ENCODE peak calls at places on chromosomes 11 and 22, in four cellular contexts. U is K562, M is HCT116, Y is GM12878. I is an unnamed sample.

GRCh38 chr22:45842141-45842831 is 134.7 kb downstream of the WNT7B start:
- DNase-seq in Y (no peak), U (no peak), M (no peak), I (no peak)

GRCh38 chr22:23122992-23123803 is 18.6 kb downstream of the RSPH14 start:
- DNase-seq in M (no peak), Y (no peak), U (peak), I (no peak)

GRCh38 chr11:118895093-118896039 is 11.7 kb downstream of the CXCR5 start:
- DNase-seq in M (no peak), U (no peak), Y (peak), I (no peak)

GRCh38 chr22:24951942-24952836 is at the start of gene KIAA1671:
- DNase-seq in M (peak), Y (no peak), U (peak), I (peak)

GRCh38 chr11:69657911-69658605 is 17.1 kb downstream of the LTO1 start:
- DNase-seq in Y (no peak), M (no peak), U (no peak), I (peak)

GRCh38 chr22:20399866-20400605 is 6.1 kb downstream of the ZNF74 start:
- DNase-seq in Y (no peak), U (peak), M (no peak), I (no peak)

GRCh38 chr11:123560001-123560400 is 94.4 kb downstream of the SCN3B start:
- DNase-seq in Y (no peak), U (no peak), M (no peak), I (no peak)

GRCh38 chr22:27110985-27111451 is 453.6 kb downstream of the MIAT start:
- DNase-seq in Y (no peak), U (no peak), M (no peak), I (no peak)

GRCh38 chr11:46850829-46851380 is 4.8 kb upstream of the CKAP5 start:
- DNase-seq in U (no peak), Y (no peak), M (no peak), I (peak)

GRCh38 chr11:35031869-35032268 is 107.1 kb upstream of the CD44 start:
- DNase-seq in Y (no peak), U (no peak), M (no peak), I (no peak)

GRCh38 chr11:72141066-72141465 is 5.5 kb downstream of the FOLR3 start:
- DNase-seq in U (no peak), M (no peak), Y (no peak), I (no peak)

GRCh38 chr11:86596861-86597632 is 75.4 kb downstream of the ME3 start:
- DNase-seq in Y (no peak), U (no peak), M (no peak), I (no peak)

GRCh38 chr22:46061431-46062231 is 84.7 kb upstream of the WNT7B start:
- DNase-seq in Y (no peak), M (no peak), U (no peak), I (peak)

GRCh38 chr22:21074092-21074715 is 28.5 kb downstream of the LRRC74B start:
- DNase-seq in Y (no peak), U (peak), M (peak), I (no peak)

GRCh38 chr11:111737877-111738205 is 28.3 kb downstream of the PPP2R1B start:
- DNase-seq in U (no peak), Y (no peak), M (no peak), I (no peak)

GRCh38 chr11:33893711-33894401 is 2.0 kb upstream of the LMO2 start:
- DNase-seq in U (no peak), M (no peak), Y (peak), I (no peak)

GRCh38 chr11:33713162-33713913 is 12.7 kb upstream of the C11orf91 start:
- DNase-seq in M (no peak), U (no peak), Y (no peak), I (no peak)

GRCh38 chr11:12248330-12248729 is 129.0 kb upstream of the PARVA start:
- DNase-seq in M (no peak), Y (no peak), U (no peak), I (peak)

GRCh38 chr11:14500181-14500651 is 605 bp upstream of the COPB1 start:
- DNase-seq in Y (peak), U (no peak), M (no peak), I (no peak)
- TF ChIP-seq ATF3 in Y (no peak), U (no peak), M (no peak), I (no peak)

GRCh38 chr11:60169264-60169915 is 13.5 kb downstream of the MS4A6A start:
- DNase-seq in Y (no peak), U (no peak), M (peak), I (peak)
- TF ChIP-seq ATF3 in Y (no peak), U (peak), M (no peak), I (no peak)

GRCh38 chr11:57240757-57241156 is 3.7 kb upstream of the APLNR start:
- DNase-seq in U (no peak), M (no peak), Y (no peak), I (no peak)
- TF ChIP-seq ATF3 in U (no peak), M (no peak), Y (no peak), I (no peak)

GRCh38 chr11:108669261-108669660 is 4.4 kb downstream of the DDX10 start:
- DNase-seq in Y (no peak), U (no peak), M (no peak), I (no peak)

GRCh38 chr11:108664730-108665525 is at the start of gene DDX10:
- DNase-seq in M (peak), Y (peak), U (peak), I (peak)

GRCh38 chr11:108664241-108664640 is 628 bp upstream of the DDX10 start:
- DNase-seq in M (no peak), Y (no peak), U (no peak), I (no peak)

GRCh38 chr11:108663154-108663877 is 1.6 kb upstream of the DDX10 start:
- DNase-seq in Y (peak), M (no peak), U (no peak), I (no peak)

DNA sequence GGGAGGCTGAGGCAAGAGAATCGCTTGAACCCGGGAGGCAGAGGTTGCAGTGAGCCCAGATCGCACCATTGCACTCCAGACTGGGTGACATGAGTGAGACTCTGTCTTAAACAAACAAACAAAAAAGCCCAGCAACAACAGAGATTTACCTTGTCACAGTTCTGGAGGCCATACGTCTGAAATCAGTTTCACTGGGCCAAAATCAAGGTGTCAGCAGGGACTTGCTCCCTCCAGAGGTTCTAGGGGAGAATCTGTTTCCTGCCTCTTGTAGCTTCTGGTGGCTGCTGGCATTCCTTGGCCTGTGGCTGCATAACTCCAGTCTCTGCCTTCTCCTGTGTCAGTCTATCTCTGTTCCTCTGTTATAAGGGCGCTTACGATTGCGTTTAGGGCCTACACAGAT is 1.5 kb downstream of the DDX10 start:
- DNase-seq in U (no peak), Y (no peak), M (no peak), I (no peak)
- TF ChIP-seq ATF3 in U (no peak), Y (no peak), M (no peak), I (no peak)

GRCh38 chr11:66328307-66329144 is 7.7 kb downstream of the RIN1 start:
- DNase-seq in M (peak), U (peak), Y (no peak), I (peak)
- TF ChIP-seq ATF3 in M (no peak), U (no peak), Y (peak), I (no peak)